ENCODE peak calls at places on chromosomes 2 and 18, in ten cellular contexts. X is activated T-cell treated with anti-CD3 and anti-CD28 coated beads for 1 hour; J is mesenchymal stem cell; C is AG20443; V is dermis microvascular lymphatic vessel endothelial cell; T is fibroblast of pulmonary artery; R is NCI-H1694; H is activated naive CD4-positive, alpha-beta T cell treated with anti-CD3 and anti-CD28 coated beads, Interleukin-2, amount 10 ng/mL, durations not matched to agents 7 days and 5 days; W is left ventricle myocardium inferior; L is GF-D8. Q is an unnamed sample.

GRCh38 chr2:227499971-227500630 is 28.1 kb downstream of the AGFG1 start:
- DNase-seq in X (no peak), J (no peak), C (no peak), V (no peak), T (no peak), R (no peak), H (no peak), W (no peak), L (no peak), Q (no peak)

GRCh38 chr18:11245889-11246288 is 96.5 kb upstream of the PIEZO2 start:
- DNase-seq in X (no peak), J (no peak), C (peak; percentile 41), V (no peak), T (no peak), R (no peak), H (no peak), W (no peak), L (no peak), Q (no peak)

GRCh38 chr2:197191948-197192338 is 118.6 kb downstream of the ANKRD44 start:
- DNase-seq in X (no peak), J (no peak), C (no peak), V (no peak), T (no peak), R (no peak), H (peak; percentile 50), W (no peak), L (no peak), Q (no peak)

GRCh38 chr2:128563348-128563687 is 244.7 kb upstream of the HS6ST1 start:
- DNase-seq in X (no peak), J (peak; percentile 67), C (peak; percentile 98), V (no peak), T (peak; percentile 97), R (no peak), H (no peak), W (peak; percentile 68), L (no peak), Q (peak; percentile 40)

GRCh38 chr18:70636991-70637390 is 348.1 kb downstream of the SOCS6 start:
- DNase-seq in X (no peak), J (no peak), C (no peak), V (no peak), T (peak; percentile 87), R (no peak), H (no peak), W (no peak), L (no peak), Q (no peak)

GRCh38 chr2:120934891-120935338 is 199.2 kb downstream of the GLI2 start:
- DNase-seq in X (no peak), J (peak; percentile 97), C (peak; percentile 92), V (no peak), T (peak; percentile 72), R (no peak), H (no peak), W (no peak), L (no peak), Q (peak; percentile 11)

GRCh38 chr2:2271471-2271941 is 59.6 kb downstream of the MYT1L start:
- DNase-seq in X (no peak), J (no peak), C (peak; percentile 74), V (no peak), T (no peak), R (no peak), H (no peak), W (peak; percentile 44), L (no peak), Q (no peak)

GRCh38 chr18:35143615-35144596 is 96.9 kb upstream of the ZNF397 start:
- DNase-seq in X (peak; percentile 13), J (peak; percentile 65), C (peak; percentile 69), V (peak; percentile 50), T (peak; percentile 76), R (peak; percentile 51), H (peak; percentile 54), W (no peak), L (peak; percentile 28), Q (no peak)

GRCh38 chr2:237320801-237321563 is 93.0 kb downstream of the COL6A3 start:
- DNase-seq in X (no peak), J (no peak), C (no peak), V (no peak), T (no peak), R (no peak), H (no peak), W (peak; percentile 79), L (no peak), Q (no peak)

GRCh38 chr2:53941749-53942148 is 29.0 kb downstream of the PSME4 start:
- DNase-seq in X (no peak), J (no peak), C (no peak), V (no peak), T (no peak), R (no peak), H (no peak), W (no peak), L (no peak), Q (no peak)

GRCh38 chr18:55381277-55381676 is 206.7 kb downstream of the TCF4 start:
- DNase-seq in X (no peak), J (peak; percentile 93), C (peak; percentile 51), V (no peak), T (peak; percentile 52), R (no peak), H (no peak), W (no peak), L (peak; percentile 45), Q (no peak)

GRCh38 chr18:12154356-12154755 is 60.7 kb downstream of the ANKRD62 start:
- DNase-seq in X (no peak), J (no peak), C (no peak), V (no peak), T (no peak), R (no peak), H (no peak), W (no peak), L (no peak), Q (no peak)

GRCh38 chr2:219484343-219485200 is 14.1 kb upstream of the GMPPA start:
- DNase-seq in X (no peak), J (peak; percentile 32), C (no peak), V (no peak), T (no peak), R (no peak), H (no peak), W (no peak), L (no peak), Q (no peak)

GRCh38 chr2:5482929-5483331 is 209.3 kb upstream of the SOX11 start:
- DNase-seq in X (no peak), J (peak; percentile 23), C (no peak), V (no peak), T (no peak), R (no peak), H (no peak), W (no peak), L (peak; percentile 25), Q (no peak)

GRCh38 chr2:28929581-28929980 is 35.1 kb downstream of the WDR43 start:
- DNase-seq in X (no peak), J (no peak), C (no peak), V (no peak), T (no peak), R (no peak), H (no peak), W (no peak), L (no peak), Q (no peak)

GRCh38 chr2:152385718-152386117 is 50.7 kb downstream of the FMNL2 start:
- DNase-seq in X (no peak), J (no peak), C (no peak), V (no peak), T (no peak), R (no peak), H (no peak), W (no peak), L (no peak), Q (no peak)

GRCh38 chr2:54862229-54862628 is 138.8 kb downstream of the EML6 start:
- DNase-seq in X (no peak), J (no peak), C (no peak), V (no peak), T (no peak), R (no peak), H (no peak), W (no peak), L (no peak), Q (no peak)

GRCh38 chr2:226155476-226155875 is 644.1 kb downstream of the IRS1 start:
- DNase-seq in X (no peak), J (peak; percentile 7), C (no peak), V (no peak), T (no peak), R (no peak), H (no peak), W (no peak), L (no peak), Q (no peak)

GRCh38 chr2:241391892-241392665 is 36.0 kb downstream of the FARP2 start:
- DNase-seq in X (no peak), J (peak; percentile 36), C (peak; percentile 48), V (peak; percentile 40), T (peak; percentile 56), R (no peak), H (peak; percentile 34), W (no peak), L (no peak), Q (no peak)

Q was measured in GOT3.